ENCODE peak calls at places on chromosomes 6 and 20, in ten cellular contexts. One of them, this sample, is unnamed.

GRCh38 chr20:57618091-57618765 is 2.0 kb downstream of the ZBP1 start:
- DNase-seq in MM.1S: peak; percentile 78
- DNase-seq in transverse colon: peak; percentile 78
- DNase-seq in cardiac muscle cell: no peak
- DNase-seq in tibial artery: no peak
- DNase-seq in CD4-positive, CD25-positive, alpha-beta regulatory T cell: peak; percentile 53
- DNase-seq in mesenchymal stem cell: no peak
- DNase-seq in fibroblast of lung: no peak
- DNase-seq in A549: peak; percentile 59
- DNase-seq in GM23248: peak; percentile 37
- DNase-seq in this sample: peak; percentile 35

GRCh38 chr6:69881322-69882151 is 15.2 kb downstream of the COL19A1 start:
- DNase-seq in MM.1S: no peak
- DNase-seq in transverse colon: no peak
- DNase-seq in cardiac muscle cell: no peak
- DNase-seq in tibial artery: no peak
- DNase-seq in CD4-positive, CD25-positive, alpha-beta regulatory T cell: no peak
- DNase-seq in mesenchymal stem cell: no peak
- DNase-seq in fibroblast of lung: no peak
- DNase-seq in A549: no peak
- DNase-seq in GM23248: no peak
- DNase-seq in this sample: no peak

GRCh38 chr6:33192671-33193602 is 670 bp upstream of the COL11A2 start:
- DNase-seq in MM.1S: no peak
- DNase-seq in transverse colon: peak; percentile 32
- DNase-seq in cardiac muscle cell: peak; percentile 29
- DNase-seq in tibial artery: no peak
- DNase-seq in CD4-positive, CD25-positive, alpha-beta regulatory T cell: no peak
- DNase-seq in mesenchymal stem cell: no peak
- DNase-seq in fibroblast of lung: no peak
- DNase-seq in A549: no peak
- DNase-seq in GM23248: peak; percentile 64
- DNase-seq in this sample: no peak

GRCh38 chr20:64257107-64257757 is 1.7 kb downstream of the PCMTD2 start:
- DNase-seq in MM.1S: no peak
- DNase-seq in transverse colon: no peak
- DNase-seq in cardiac muscle cell: no peak
- DNase-seq in tibial artery: no peak
- DNase-seq in CD4-positive, CD25-positive, alpha-beta regulatory T cell: no peak
- DNase-seq in mesenchymal stem cell: no peak
- DNase-seq in fibroblast of lung: no peak
- DNase-seq in A549: no peak
- DNase-seq in GM23248: no peak
- DNase-seq in this sample: no peak

GRCh38 chr6:64750910-64751309 is 956.1 kb downstream of the EYS start:
- DNase-seq in MM.1S: no peak
- DNase-seq in transverse colon: no peak
- DNase-seq in cardiac muscle cell: no peak
- DNase-seq in tibial artery: no peak
- DNase-seq in CD4-positive, CD25-positive, alpha-beta regulatory T cell: no peak
- DNase-seq in mesenchymal stem cell: no peak
- DNase-seq in fibroblast of lung: no peak
- DNase-seq in A549: no peak
- DNase-seq in GM23248: no peak
- DNase-seq in this sample: no peak

GRCh38 chr6:137975058-137975940 is 108.2 kb downstream of the TNFAIP3 start:
- DNase-seq in MM.1S: peak; percentile 85
- DNase-seq in transverse colon: no peak
- DNase-seq in cardiac muscle cell: peak; percentile 56
- DNase-seq in tibial artery: no peak
- DNase-seq in CD4-positive, CD25-positive, alpha-beta regulatory T cell: peak; percentile 78
- DNase-seq in mesenchymal stem cell: peak; percentile 19
- DNase-seq in fibroblast of lung: peak; percentile 36
- DNase-seq in A549: no peak
- DNase-seq in GM23248: peak; percentile 50
- DNase-seq in this sample: no peak

GRCh38 chr20:44901972-44902371 is 7.9 kb upstream of the PABPC1L start:
- DNase-seq in MM.1S: no peak
- DNase-seq in transverse colon: no peak
- DNase-seq in cardiac muscle cell: no peak
- DNase-seq in tibial artery: no peak
- DNase-seq in CD4-positive, CD25-positive, alpha-beta regulatory T cell: no peak
- DNase-seq in mesenchymal stem cell: peak; percentile 66
- DNase-seq in fibroblast of lung: peak; percentile 43
- DNase-seq in A549: no peak
- DNase-seq in GM23248: peak; percentile 69
- DNase-seq in this sample: no peak

GRCh38 chr6:84877515-84878210 is 113.3 kb upstream of the TBX18 start:
- DNase-seq in MM.1S: peak; percentile 40
- DNase-seq in transverse colon: no peak
- DNase-seq in cardiac muscle cell: no peak
- DNase-seq in tibial artery: no peak
- DNase-seq in CD4-positive, CD25-positive, alpha-beta regulatory T cell: no peak
- DNase-seq in mesenchymal stem cell: no peak
- DNase-seq in fibroblast of lung: no peak
- DNase-seq in A549: no peak
- DNase-seq in GM23248: no peak
- DNase-seq in this sample: no peak

GRCh38 chr6:109194770-109195169 is 99.5 kb downstream of the CEP57L1 start:
- DNase-seq in MM.1S: no peak
- DNase-seq in transverse colon: no peak
- DNase-seq in cardiac muscle cell: no peak
- DNase-seq in tibial artery: no peak
- DNase-seq in CD4-positive, CD25-positive, alpha-beta regulatory T cell: no peak
- DNase-seq in mesenchymal stem cell: no peak
- DNase-seq in fibroblast of lung: no peak
- DNase-seq in A549: no peak
- DNase-seq in GM23248: no peak
- DNase-seq in this sample: no peak

GRCh38 chr6:132482595-132482994 is 30.3 kb downstream of the STX7 start:
- DNase-seq in MM.1S: no peak
- DNase-seq in transverse colon: no peak
- DNase-seq in cardiac muscle cell: no peak
- DNase-seq in tibial artery: no peak
- DNase-seq in CD4-positive, CD25-positive, alpha-beta regulatory T cell: no peak
- DNase-seq in mesenchymal stem cell: no peak
- DNase-seq in fibroblast of lung: no peak
- DNase-seq in A549: no peak
- DNase-seq in GM23248: no peak
- DNase-seq in this sample: no peak
- H3K4me1 ChIP-seq in MM.1S: peaks cover 3% of the 10 kb centered on the region
- H3K4me1 ChIP-seq in transverse colon: peaks cover 5% of the 10 kb centered on the region
- H3K4me1 ChIP-seq in cardiac muscle cell: peaks cover 13% of the 10 kb centered on the region
- H3K4me1 ChIP-seq in tibial artery: no peaks in the 10 kb centered on the region
- H3K4me1 ChIP-seq in CD4-positive, CD25-positive, alpha-beta regulatory T cell: peaks cover under 1% of the 10 kb centered on the region
- H3K4me1 ChIP-seq in mesenchymal stem cell: no peaks in the 10 kb centered on the region
- H3K4me1 ChIP-seq in fibroblast of lung: no peaks in the 10 kb centered on the region
- H3K4me1 ChIP-seq in A549: peaks cover 5% of the 10 kb centered on the region
- H3K4me1 ChIP-seq in GM23248: peaks cover 42% of the 10 kb centered on the region
- H3K4me1 ChIP-seq in this sample: no peaks in the 10 kb centered on the region

GRCh38 chr6:154433477-154434241 is 76.8 kb downstream of the CNKSR3 start:
- DNase-seq in MM.1S: no peak
- DNase-seq in transverse colon: no peak
- DNase-seq in cardiac muscle cell: no peak
- DNase-seq in tibial artery: no peak
- DNase-seq in CD4-positive, CD25-positive, alpha-beta regulatory T cell: no peak
- DNase-seq in mesenchymal stem cell: no peak
- DNase-seq in fibroblast of lung: no peak
- DNase-seq in A549: no peak
- DNase-seq in GM23248: no peak
- DNase-seq in this sample: peak; percentile 62

GRCh38 chr6:154430494-154430919 is 73.9 kb upstream of the IPCEF1 start:
- DNase-seq in MM.1S: no peak
- DNase-seq in transverse colon: no peak
- DNase-seq in cardiac muscle cell: no peak
- DNase-seq in tibial artery: no peak
- DNase-seq in CD4-positive, CD25-positive, alpha-beta regulatory T cell: no peak
- DNase-seq in mesenchymal stem cell: no peak
- DNase-seq in fibroblast of lung: no peak
- DNase-seq in A549: no peak
- DNase-seq in GM23248: no peak
- DNase-seq in this sample: no peak

GRCh38 chr6:154435400-154435945 is 75.0 kb downstream of the CNKSR3 start:
- DNase-seq in MM.1S: no peak
- DNase-seq in transverse colon: no peak
- DNase-seq in cardiac muscle cell: no peak
- DNase-seq in tibial artery: no peak
- DNase-seq in CD4-positive, CD25-positive, alpha-beta regulatory T cell: no peak
- DNase-seq in mesenchymal stem cell: no peak
- DNase-seq in fibroblast of lung: no peak
- DNase-seq in A549: no peak
- DNase-seq in GM23248: no peak
- DNase-seq in this sample: no peak

GRCh38 chr6:154434662-154435061 is 75.8 kb downstream of the CNKSR3 start:
- DNase-seq in MM.1S: no peak
- DNase-seq in transverse colon: no peak
- DNase-seq in cardiac muscle cell: no peak
- DNase-seq in tibial artery: no peak
- DNase-seq in CD4-positive, CD25-positive, alpha-beta regulatory T cell: no peak
- DNase-seq in mesenchymal stem cell: no peak
- DNase-seq in fibroblast of lung: no peak
- DNase-seq in A549: no peak
- DNase-seq in GM23248: no peak
- DNase-seq in this sample: no peak

DNA sequence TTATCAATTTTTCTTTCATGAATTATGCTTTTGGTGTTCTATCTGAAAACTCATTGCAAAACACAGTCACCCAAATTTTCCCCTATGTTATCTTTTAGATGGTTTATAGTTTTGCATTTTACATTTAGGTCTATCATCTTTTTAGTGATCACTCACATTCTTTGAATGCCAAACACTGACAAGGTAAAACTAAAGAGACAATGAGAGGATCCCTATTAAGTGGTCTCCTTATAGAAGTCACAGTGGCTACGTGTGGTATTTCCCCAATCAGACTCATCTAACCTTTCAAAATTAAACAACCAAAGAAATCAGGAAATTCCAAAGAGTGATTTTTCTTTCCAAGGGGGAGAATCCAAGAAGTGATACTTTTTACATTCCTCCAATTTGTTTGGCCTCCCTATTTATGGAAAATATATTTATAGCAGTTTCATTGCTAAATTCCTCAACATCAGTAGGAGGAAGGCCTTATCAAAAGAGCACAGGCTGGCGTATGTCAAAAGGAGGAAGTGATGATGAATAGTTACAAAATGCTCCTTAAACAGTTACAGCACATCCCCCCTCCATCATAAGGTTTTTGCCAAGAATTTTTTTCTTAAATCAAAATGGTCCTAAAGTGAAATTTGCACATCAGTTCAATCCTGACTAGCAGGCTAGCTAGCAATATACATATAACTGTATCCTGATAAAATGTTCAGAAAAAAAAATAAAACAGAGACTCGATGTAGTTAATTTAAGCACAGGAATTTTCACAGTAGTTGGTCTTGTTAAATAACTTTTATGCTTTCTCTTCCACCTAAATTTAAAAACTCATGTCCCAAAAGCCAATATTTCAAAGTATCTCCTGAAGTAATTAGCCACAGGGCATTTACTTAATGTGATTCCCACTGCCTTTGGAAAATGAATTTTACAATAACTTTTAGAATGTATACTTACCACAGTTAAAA is 76.2 kb upstream of the IPCEF1 start:
- DNase-seq in MM.1S: no peak
- DNase-seq in transverse colon: no peak
- DNase-seq in cardiac muscle cell: peak; percentile 93
- DNase-seq in tibial artery: no peak
- DNase-seq in CD4-positive, CD25-positive, alpha-beta regulatory T cell: no peak
- DNase-seq in mesenchymal stem cell: no peak
- DNase-seq in fibroblast of lung: peak; percentile 21
- DNase-seq in A549: no peak
- DNase-seq in GM23248: peak; percentile 6
- DNase-seq in this sample: no peak
- H3K27ac ChIP-seq in MM.1S: no peak overlapping the region
- H3K27ac ChIP-seq in transverse colon: no peak overlapping the region
- H3K27ac ChIP-seq in cardiac muscle cell: peak overlapping the region; percentile 82
- H3K27ac ChIP-seq in tibial artery: peak overlapping the region; percentile 62
- H3K27ac ChIP-seq in CD4-positive, CD25-positive, alpha-beta regulatory T cell: no peak overlapping the region
- H3K27ac ChIP-seq in mesenchymal stem cell: no peak overlapping the region
- H3K27ac ChIP-seq in fibroblast of lung: no peak overlapping the region
- H3K27ac ChIP-seq in A549: no peak overlapping the region
- H3K27ac ChIP-seq in GM23248: no peak overlapping the region
- H3K27ac ChIP-seq in this sample: no peak overlapping the region

GRCh38 chr6:110654096-110654820 is 161.0 kb downstream of the CDK19 start:
- DNase-seq in MM.1S: no peak
- DNase-seq in transverse colon: no peak
- DNase-seq in cardiac muscle cell: no peak
- DNase-seq in tibial artery: no peak
- DNase-seq in CD4-positive, CD25-positive, alpha-beta regulatory T cell: no peak
- DNase-seq in mesenchymal stem cell: peak; percentile 15
- DNase-seq in fibroblast of lung: peak; percentile 9
- DNase-seq in A549: peak; percentile 74
- DNase-seq in GM23248: peak; percentile 38
- DNase-seq in this sample: no peak
- H3K4me3 ChIP-seq in MM.1S: no peak overlapping the region
- H3K4me3 ChIP-seq in transverse colon: no peak overlapping the region
- H3K4me3 ChIP-seq in cardiac muscle cell: no peak overlapping the region
- H3K4me3 ChIP-seq in tibial artery: no peak overlapping the region
- H3K4me3 ChIP-seq in CD4-positive, CD25-positive, alpha-beta regulatory T cell: no peak overlapping the region
- H3K4me3 ChIP-seq in mesenchymal stem cell: no peak overlapping the region
- H3K4me3 ChIP-seq in fibroblast of lung: no peak overlapping the region
- H3K4me3 ChIP-seq in A549: no peak overlapping the region
- H3K4me3 ChIP-seq in GM23248: no peak overlapping the region
- H3K4me3 ChIP-seq in this sample: no peak overlapping the region

GRCh38 chr6:2546941-2547716 is 203.6 kb downstream of the MYLK4 start:
- DNase-seq in MM.1S: no peak
- DNase-seq in transverse colon: no peak
- DNase-seq in cardiac muscle cell: peak; percentile 66
- DNase-seq in tibial artery: no peak
- DNase-seq in CD4-positive, CD25-positive, alpha-beta regulatory T cell: no peak
- DNase-seq in mesenchymal stem cell: no peak
- DNase-seq in fibroblast of lung: peak; percentile 35
- DNase-seq in A549: no peak
- DNase-seq in GM23248: no peak
- DNase-seq in this sample: no peak

GRCh38 chr6:2545351-2545750 is 205.4 kb downstream of the MYLK4 start:
- DNase-seq in MM.1S: no peak
- DNase-seq in transverse colon: no peak
- DNase-seq in cardiac muscle cell: no peak
- DNase-seq in tibial artery: no peak
- DNase-seq in CD4-positive, CD25-positive, alpha-beta regulatory T cell: no peak
- DNase-seq in mesenchymal stem cell: no peak
- DNase-seq in fibroblast of lung: no peak
- DNase-seq in A549: no peak
- DNase-seq in GM23248: no peak
- DNase-seq in this sample: no peak

GRCh38 chr6:2542101-2542857 is 208.4 kb downstream of the MYLK4 start:
- DNase-seq in MM.1S: no peak
- DNase-seq in transverse colon: no peak
- DNase-seq in cardiac muscle cell: no peak
- DNase-seq in tibial artery: no peak
- DNase-seq in CD4-positive, CD25-positive, alpha-beta regulatory T cell: no peak
- DNase-seq in mesenchymal stem cell: no peak
- DNase-seq in fibroblast of lung: no peak
- DNase-seq in A549: no peak
- DNase-seq in GM23248: no peak
- DNase-seq in this sample: no peak

DNA sequence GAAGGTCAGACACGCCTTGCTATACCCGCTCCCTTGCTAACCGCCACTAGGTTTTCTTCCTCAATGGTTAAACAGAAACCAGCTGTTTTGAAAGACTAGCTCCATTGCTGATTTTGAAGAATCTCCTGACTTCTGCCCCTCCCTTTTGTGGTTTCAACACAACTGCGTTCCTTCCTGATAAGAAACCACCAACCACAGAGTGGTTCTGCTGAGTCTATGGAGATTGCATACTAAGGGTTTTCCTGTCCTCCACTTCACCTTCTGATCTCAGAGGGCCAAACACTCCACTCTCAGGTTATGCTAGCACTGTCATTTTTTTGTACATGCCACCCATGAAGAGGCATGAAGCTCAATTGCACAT is 207.9 kb downstream of the MYLK4 start:
- DNase-seq in MM.1S: peak; percentile 97
- DNase-seq in transverse colon: peak; percentile 13
- DNase-seq in cardiac muscle cell: peak; percentile 96
- DNase-seq in tibial artery: no peak
- DNase-seq in CD4-positive, CD25-positive, alpha-beta regulatory T cell: peak; percentile 86
- DNase-seq in mesenchymal stem cell: peak; percentile 45
- DNase-seq in fibroblast of lung: peak; percentile 92
- DNase-seq in A549: no peak
- DNase-seq in GM23248: peak; percentile 30
- DNase-seq in this sample: peak; percentile 78
- H3K4me1 ChIP-seq in MM.1S: peaks cover 18% of the 10 kb centered on the region
- H3K4me1 ChIP-seq in transverse colon: no peaks in the 10 kb centered on the region
- H3K4me1 ChIP-seq in cardiac muscle cell: no peaks in the 10 kb centered on the region
- H3K4me1 ChIP-seq in tibial artery: no peaks in the 10 kb centered on the region
- H3K4me1 ChIP-seq in CD4-positive, CD25-positive, alpha-beta regulatory T cell: peaks cover 15% of the 10 kb centered on the region
- H3K4me1 ChIP-seq in mesenchymal stem cell: peaks cover 3% of the 10 kb centered on the region
- H3K4me1 ChIP-seq in fibroblast of lung: no peaks in the 10 kb centered on the region
- H3K4me1 ChIP-seq in A549: no peaks in the 10 kb centered on the region
- H3K4me1 ChIP-seq in GM23248: no peaks in the 10 kb centered on the region
- H3K4me1 ChIP-seq in this sample: peaks cover 27% of the 10 kb centered on the region